ENCODE peak calls at places on chromosomes 16 and 17, in eight cellular contexts. E is activated naive CD8-positive, alpha-beta T cell treated with anti-CD3 and anti-CD28 coated beads, Interleukin-2, amount 50 U/mL, for 16 hours; S is activated T-helper 1 cell treated with Interleukin-2 at 50 U/mL for 16 hours; L is activated CD8-positive, alpha-beta memory T cell treated with anti-CD3 and anti-CD28 coated beads for 4 hours; P is AG04449; F is NCI-H460; Q is RWPE1; C is putamen. O is an unnamed sample.

GRCh38 chr17:34672176-34672785 is 92.9 kb downstream of the TMEM132E start:
- DNase-seq in E (no peak), S (no peak), L (no peak), P (no peak), F (no peak), Q (no peak), C (no peak), O (no peak)

GRCh38 chr17:56808503-56808902 is 25.2 kb downstream of the C17orf67 start:
- DNase-seq in E (no peak), S (no peak), L (no peak), P (no peak), F (no peak), Q (peak; percentile 89), C (no peak), O (no peak)

GRCh38 chr17:290626-291025 is 62.0 kb downstream of the RPH3AL start:
- DNase-seq in E (no peak), S (no peak), L (no peak), P (no peak), F (no peak), Q (no peak), C (no peak), O (no peak)

GRCh38 chr17:75654176-75654575 is 12.8 kb downstream of the RECQL5 start:
- DNase-seq in E (no peak), S (no peak), L (no peak), P (no peak), F (no peak), Q (no peak), C (peak; percentile 70), O (no peak)

GRCh38 chr16:81928975-81929374 is 82.3 kb downstream of the SDR42E1 start:
- DNase-seq in E (no peak), S (no peak), L (no peak), P (no peak), F (no peak), Q (peak; percentile 59), C (no peak), O (peak; percentile 17)

GRCh38 chr16:65524997-65525396 is 403.1 kb upstream of the CDH11 start:
- DNase-seq in E (no peak), S (no peak), L (no peak), P (peak; percentile 90), F (no peak), Q (no peak), C (no peak), O (no peak)

GRCh38 chr17:31726980-31727427 is 132.0 kb downstream of the COPRS start:
- DNase-seq in E (no peak), S (no peak), L (no peak), P (no peak), F (no peak), Q (peak; percentile 61), C (no peak), O (no peak)

GRCh38 chr17:66549731-66550207 is 247.4 kb downstream of the PRKCA start:
- DNase-seq in E (no peak), S (no peak), L (no peak), P (peak; percentile 94), F (no peak), Q (peak; percentile 24), C (no peak), O (no peak)

GRCh38 chr17:68910789-68911431 is 44.3 kb downstream of the ABCA8 start:
- DNase-seq in E (no peak), S (no peak), L (no peak), P (no peak), F (no peak), Q (no peak), C (no peak), O (no peak)

GRCh38 chr17:82112181-82112865 is 14.3 kb upstream of the FASN start:
- DNase-seq in E (no peak), S (no peak), L (no peak), P (no peak), F (no peak), Q (no peak), C (no peak), O (no peak)

GRCh38 chr16:85541619-85542547 is 71.2 kb upstream of the GSE1 start:
- DNase-seq in E (no peak), S (no peak), L (no peak), P (no peak), F (no peak), Q (no peak), C (no peak), O (no peak)

GRCh38 chr16:81190667-81191066 is 47.8 kb upstream of the BCO1 start:
- DNase-seq in E (no peak), S (no peak), L (no peak), P (no peak), F (no peak), Q (no peak), C (no peak), O (no peak)

GRCh38 chr16:29991571-29991904 is 3.9 kb downstream of the HIRIP3 start:
- DNase-seq in E (no peak), S (no peak), L (no peak), P (no peak), F (no peak), Q (no peak), C (no peak), O (no peak)

GRCh38 chr16:15996432-15997109 is 47.2 kb downstream of the ABCC1 start:
- DNase-seq in E (no peak), S (no peak), L (no peak), P (no peak), F (peak; percentile 72), Q (peak; percentile 68), C (no peak), O (peak; percentile 95)

GRCh38 chr17:56297142-56297541 is 143.9 kb downstream of the ANKFN1 start:
- DNase-seq in E (no peak), S (no peak), L (no peak), P (no peak), F (no peak), Q (no peak), C (no peak), O (peak; percentile 86)

GRCh38 chr16:12120331-12120981 is 143.9 kb downstream of the SNX29 start:
- DNase-seq in E (no peak), S (no peak), L (no peak), P (peak; percentile 72), F (peak; percentile 58), Q (no peak), C (no peak), O (peak; percentile 12)

GRCh38 chr17:77233635-77234334 is 93.0 kb downstream of the SEC14L1 start:
- DNase-seq in E (no peak), S (no peak), L (no peak), P (no peak), F (peak; percentile 37), Q (peak; percentile 64), C (no peak), O (peak; percentile 42)

GRCh38 chr16:65120811-65121721 is 797 bp downstream of the CDH11 start:
- DNase-seq in E (no peak), S (no peak), L (no peak), P (no peak), F (no peak), Q (no peak), C (peak; percentile 44), O (peak; percentile 23)

GRCh38 chr17:44921122-44921882 is 6.0 kb upstream of the GFAP start:
- DNase-seq in E (no peak), S (no peak), L (no peak), P (no peak), F (no peak), Q (no peak), C (no peak), O (no peak)

GRCh38 chr16:77840623-77841274 is 52.4 kb downstream of the VAT1L start:
- DNase-seq in E (no peak), S (no peak), L (no peak), P (peak; percentile 85), F (no peak), Q (no peak), C (no peak), O (no peak)

GRCh38 chr16:85717393-85718152 is 28.8 kb upstream of the GINS2 start:
- DNase-seq in E (peak; percentile 25), S (peak; percentile 10), L (peak; percentile 22), P (no peak), F (peak; percentile 30), Q (no peak), C (peak; percentile 48), O (peak; percentile 47)

GRCh38 chr17:69246726-69247375 is 18.2 kb upstream of the ABCA10 start:
- DNase-seq in E (no peak), S (no peak), L (no peak), P (no peak), F (peak; percentile 59), Q (peak; percentile 30), C (peak; percentile 55), O (no peak)

O was measured in MG63.